ENCODE peak calls at places on chromosomes 16 and 17, in nine cellular contexts. C, G, R, O, E, U, M, A and T are unnamed samples.

GRCh38 chr17:78741644-78742284 is 40.3 kb downstream of the CYTH1 start:
- DNase-seq in C (no peak), G (no peak), R (no peak), O (no peak), E (no peak), U (no peak), M (no peak), A (no peak), T (no peak)

GRCh38 chr16:720990-721764 is at the start of gene ANTKMT:
- DNase-seq in C (peak; percentile 96), G (peak; percentile 89), R (peak; percentile 64), O (no peak), E (no peak), U (no peak), M (peak; percentile 74), A (peak; percentile 93), T (peak; percentile 90)

GRCh38 chr17:73018599-73018998 is 73.9 kb downstream of the SLC39A11 start:
- DNase-seq in C (no peak), G (no peak), R (no peak), O (no peak), E (no peak), U (no peak), M (no peak), A (no peak), T (no peak)

GRCh38 chr17:55053855-55054254 is 85.3 kb downstream of the STXBP4 start:
- DNase-seq in C (no peak), G (no peak), R (peak; percentile 23), O (no peak), E (no peak), U (no peak), M (no peak), A (no peak), T (no peak)

GRCh38 chr16:19912445-19913305 is 28.0 kb upstream of the GPRC5B start:
- DNase-seq in C (no peak), G (no peak), R (peak; percentile 42), O (no peak), E (peak; percentile 8), U (no peak), M (no peak), A (no peak), T (no peak)

GRCh38 chr16:72609933-72610332 is 438.0 kb upstream of the PMFBP1 start:
- DNase-seq in C (no peak), G (no peak), R (no peak), O (no peak), E (no peak), U (no peak), M (no peak), A (no peak), T (no peak)

GRCh38 chr17:65593870-65594584 is 32.6 kb upstream of the AXIN2 start:
- DNase-seq in C (no peak), G (no peak), R (no peak), O (no peak), E (no peak), U (no peak), M (no peak), A (no peak), T (no peak)

GRCh38 chr17:8726951-8727555 is 17.6 kb downstream of the CCDC42 start:
- DNase-seq in C (no peak), G (no peak), R (no peak), O (no peak), E (no peak), U (no peak), M (peak; percentile 77), A (peak; percentile 85), T (no peak)

GRCh38 chr16:55628306-55628968 is 27.4 kb upstream of the SLC6A2 start:
- DNase-seq in C (no peak), G (no peak), R (no peak), O (peak; percentile 91), E (no peak), U (no peak), M (no peak), A (no peak), T (no peak)

GRCh38 chr17:42399948-42400843 is 12.0 kb upstream of the STAT3 start:
- DNase-seq in C (no peak), G (no peak), R (no peak), O (no peak), E (no peak), U (no peak), M (no peak), A (no peak), T (peak; percentile 81)

GRCh38 chr17:16919663-16920627 is 52.0 kb downstream of the TNFRSF13B start:
- DNase-seq in C (peak; percentile 40), G (peak; percentile 14), R (no peak), O (no peak), E (no peak), U (no peak), M (peak; percentile 39), A (peak; percentile 76), T (no peak)

GRCh38 chr17:59666235-59666634 is 41.0 kb downstream of the PTRH2 start:
- DNase-seq in C (no peak), G (no peak), R (no peak), O (no peak), E (no peak), U (no peak), M (no peak), A (no peak), T (no peak)

GRCh38 chr17:3594056-3594810 is 15.0 kb downstream of the TRPV1 start:
- DNase-seq in C (no peak), G (no peak), R (peak; percentile 46), O (no peak), E (no peak), U (no peak), M (no peak), A (no peak), T (no peak)

GRCh38 chr17:43842975-43843325 is 4.0 kb upstream of the CD300LG start:
- DNase-seq in C (no peak), G (no peak), R (no peak), O (no peak), E (no peak), U (no peak), M (no peak), A (no peak), T (no peak)

GRCh38 chr17:43840814-43841213 is 6.2 kb upstream of the CD300LG start:
- DNase-seq in C (no peak), G (no peak), R (peak; percentile 59), O (no peak), E (no peak), U (no peak), M (no peak), A (no peak), T (no peak)

GRCh38 chr17:43844241-43844640 is 2.7 kb upstream of the CD300LG start:
- DNase-seq in C (no peak), G (no peak), R (no peak), O (no peak), E (no peak), U (no peak), M (no peak), A (no peak), T (peak; percentile 20)

GRCh38 chr17:43834106-43834505 is 1.2 kb upstream of the MPP3 start:
- DNase-seq in C (no peak), G (no peak), R (no peak), O (no peak), E (no peak), U (no peak), M (no peak), A (no peak), T (no peak)

DNA sequence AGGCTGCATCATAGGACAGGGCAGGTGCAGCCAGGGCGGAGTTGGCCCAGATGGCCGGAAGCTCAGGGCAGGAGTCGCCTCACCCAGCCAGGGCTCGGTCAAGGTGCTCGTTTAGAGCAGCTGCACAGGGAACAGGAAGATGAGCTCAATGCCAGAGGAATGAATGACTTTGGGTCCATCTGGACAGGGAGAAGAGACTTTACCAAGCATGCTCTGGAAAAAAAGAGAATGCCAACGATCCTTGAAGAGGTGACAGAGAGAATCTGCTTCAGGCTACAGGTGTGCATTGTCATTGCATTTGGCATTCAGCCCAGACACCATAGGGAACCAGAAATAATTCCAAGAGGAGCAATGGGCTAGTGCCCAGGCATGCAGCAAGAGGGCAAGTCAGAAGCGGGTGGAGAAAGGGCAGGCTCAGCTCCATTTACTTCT is 6.7 kb upstream of the MPP3 start:
- DNase-seq in C (peak; percentile 69), G (peak; percentile 74), R (no peak), O (no peak), E (peak; percentile 76), U (no peak), M (no peak), A (no peak), T (peak; percentile 85)
- TF ChIP-seq POLR2A in C (no peak), G (no peak), R (no peak), O (no peak), E (peak; percentile 39), U (no peak), M (no peak), A (no peak), T (no peak)

GRCh38 chr16:56879276-56879675 is 14.3 kb downstream of the SLC12A3 start:
- DNase-seq in C (no peak), G (no peak), R (no peak), O (no peak), E (no peak), U (no peak), M (no peak), A (no peak), T (no peak)
- TF ChIP-seq CTCF in C (no peak), G (no peak), R (no peak), O (no peak), E (no peak), U (no peak), M (no peak), A (no peak), T (no peak)

DNA sequence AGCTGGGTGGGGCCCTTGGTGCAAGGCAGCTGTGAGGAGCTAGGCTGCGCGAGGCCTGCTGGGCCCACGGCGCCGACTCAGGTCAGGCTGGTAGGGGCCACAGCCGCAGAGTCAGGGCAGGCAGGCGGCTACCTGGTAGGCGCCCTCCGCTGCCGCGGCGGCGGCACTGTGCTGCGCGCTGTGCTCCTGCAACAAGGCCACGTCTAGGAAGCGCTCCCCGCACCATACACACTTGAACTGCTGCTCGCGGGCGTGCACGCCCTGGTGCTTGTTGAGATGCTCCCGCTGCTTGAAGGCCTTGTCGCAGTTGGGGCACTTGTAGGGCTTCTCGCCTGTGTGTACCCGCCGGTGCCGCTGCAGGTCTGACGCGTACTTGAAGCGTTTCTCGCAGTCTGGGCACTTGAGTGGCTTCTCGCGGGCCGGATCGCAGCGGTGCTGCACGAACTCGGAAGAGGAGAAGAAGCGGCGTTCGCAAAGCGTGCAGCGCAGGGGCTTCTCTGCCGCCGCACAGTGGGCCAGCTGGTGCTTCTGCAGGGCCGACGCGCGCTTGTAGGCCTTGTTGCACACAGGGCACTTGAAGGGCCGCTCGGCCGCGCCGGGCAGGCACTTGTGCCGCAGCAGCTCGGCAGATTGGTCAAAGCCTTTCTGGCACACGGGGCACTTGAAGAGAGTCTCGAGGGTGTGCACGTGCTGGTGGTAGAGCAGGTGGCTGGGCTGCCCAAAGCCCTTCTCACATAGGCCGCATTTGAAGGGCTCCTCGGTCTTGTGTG is 3.9 kb downstream of the ZNF319 start:
- DNase-seq in C (peak; percentile 78), G (no peak), R (no peak), O (no peak), E (no peak), U (no peak), M (no peak), A (no peak), T (no peak)
- TF ChIP-seq POLR2A in C (no peak), G (no peak), R (no peak), O (no peak), E (no peak), U (no peak), M (no peak), A (no peak), T (no peak)

DNA sequence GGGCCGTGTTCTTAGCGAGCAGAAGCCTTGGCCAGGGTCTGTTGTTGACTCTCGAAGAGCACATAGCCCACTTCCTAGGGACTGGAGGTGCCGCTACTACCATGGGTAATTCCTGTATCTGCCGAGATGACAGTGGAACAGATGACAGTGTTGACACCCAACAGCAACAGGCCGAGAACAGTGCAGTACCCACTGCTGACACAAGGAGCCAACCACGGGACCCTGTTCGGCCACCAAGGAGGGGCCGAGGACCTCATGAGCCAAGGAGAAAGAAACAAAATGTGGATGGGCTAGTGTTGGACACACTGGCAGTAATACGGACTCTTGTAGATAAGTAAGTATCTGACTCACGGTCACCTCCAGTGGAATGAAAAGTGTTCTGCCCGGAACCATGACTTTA is 18.5 kb downstream of the RSPRY1 start:
- DNase-seq in C (no peak), G (no peak), R (no peak), O (no peak), E (no peak), U (no peak), M (no peak), A (no peak), T (no peak)
- TF ChIP-seq CTCF in C (no peak), G (no peak), R (no peak), O (no peak), E (peak; percentile 39), U (no peak), M (no peak), A (no peak), T (no peak)